ENCODE peak calls at places on chromosome 21, in nine cellular contexts. H, W, B, S, P, V, F, U and A are unnamed samples.

GRCh38 chr21:41666641-41667051 is 100.2 kb downstream of the RIPK4 start:
- DNase-seq in W (no peak), P (no peak), H (no peak), V (no peak), B (no peak), S (no peak), U (no peak), F (no peak), A (no peak)

GRCh38 chr21:42113926-42114409 is 42.9 kb downstream of the UMODL1 start:
- DNase-seq in B (no peak), W (peak; percentile 53), U (no peak), S (no peak), V (peak; percentile 17), P (no peak), H (no peak), F (no peak), A (no peak)

GRCh38 chr21:33286600-33287456 is 20.7 kb downstream of the IL10RB start:
- DNase-seq in F (no peak), S (no peak), P (peak; percentile 67), U (no peak), V (no peak), H (no peak), B (peak; percentile 91), W (peak; percentile 40), A (no peak)

GRCh38 chr21:33587792-33588484 is 546 bp downstream of the DONSON start:
- DNase-seq in H (no peak), P (peak; percentile 43), B (peak; percentile 26), S (peak; percentile 61), W (peak; percentile 41), U (no peak), V (peak; percentile 54), F (peak; percentile 46), A (no peak)

GRCh38 chr21:36654341-36654740 is 44.6 kb upstream of the SIM2 start:
- DNase-seq in S (no peak), H (no peak), F (no peak), W (no peak), U (no peak), P (no peak), B (no peak), V (no peak), A (no peak)

GRCh38 chr21:19810779-19811178 is 1187.4 kb upstream of the NCAM2 start:
- DNase-seq in P (no peak), S (no peak), U (no peak), H (no peak), V (no peak), B (no peak), F (no peak), W (no peak), A (no peak)

GRCh38 chr21:31497939-31498338 is 153.9 kb upstream of the TIAM1 start:
- DNase-seq in V (no peak), H (no peak), W (no peak), P (no peak), U (no peak), S (no peak), F (no peak), B (no peak), A (no peak)

GRCh38 chr21:33040215-33040614 is 14.5 kb downstream of the OLIG2 start:
- DNase-seq in F (no peak), H (no peak), V (no peak), U (no peak), P (no peak), S (no peak), B (no peak), W (no peak), A (no peak)

DNA sequence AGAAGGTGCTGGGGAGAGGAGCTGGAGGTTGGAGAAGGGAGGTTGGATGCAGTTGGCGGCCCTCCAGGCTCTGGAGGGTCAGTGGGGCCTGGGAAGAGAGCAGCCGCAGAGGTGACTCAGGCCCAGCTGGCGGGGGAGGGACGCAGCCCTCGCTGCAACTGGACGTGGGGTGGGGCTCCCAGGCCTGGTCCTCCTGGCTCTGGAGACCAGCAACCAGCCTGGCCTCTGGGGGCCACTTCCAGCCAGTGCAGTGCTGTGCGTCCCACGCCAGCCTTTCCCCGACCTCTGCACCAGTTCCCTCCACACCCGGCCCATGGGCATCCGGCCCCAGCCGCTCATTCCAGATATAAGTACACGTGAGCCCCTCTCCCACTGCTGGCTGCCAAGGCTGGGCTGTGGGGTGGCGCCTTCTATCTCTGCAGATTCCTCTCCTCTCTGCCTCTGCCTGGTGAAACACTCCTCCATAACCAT is 38.0 kb upstream of the COL18A1 start:
- DNase-seq in U (no peak), H (no peak), S (no peak), V (no peak), B (peak; percentile 97), F (no peak), P (no peak), W (no peak), A (peak; percentile 57)
- TF ChIP-seq CTCF in U (no peak), H (no peak), S (no peak), V (no peak), B (peak; percentile 29), F (no peak), P (no peak), W (no peak), A (no peak)

DNA sequence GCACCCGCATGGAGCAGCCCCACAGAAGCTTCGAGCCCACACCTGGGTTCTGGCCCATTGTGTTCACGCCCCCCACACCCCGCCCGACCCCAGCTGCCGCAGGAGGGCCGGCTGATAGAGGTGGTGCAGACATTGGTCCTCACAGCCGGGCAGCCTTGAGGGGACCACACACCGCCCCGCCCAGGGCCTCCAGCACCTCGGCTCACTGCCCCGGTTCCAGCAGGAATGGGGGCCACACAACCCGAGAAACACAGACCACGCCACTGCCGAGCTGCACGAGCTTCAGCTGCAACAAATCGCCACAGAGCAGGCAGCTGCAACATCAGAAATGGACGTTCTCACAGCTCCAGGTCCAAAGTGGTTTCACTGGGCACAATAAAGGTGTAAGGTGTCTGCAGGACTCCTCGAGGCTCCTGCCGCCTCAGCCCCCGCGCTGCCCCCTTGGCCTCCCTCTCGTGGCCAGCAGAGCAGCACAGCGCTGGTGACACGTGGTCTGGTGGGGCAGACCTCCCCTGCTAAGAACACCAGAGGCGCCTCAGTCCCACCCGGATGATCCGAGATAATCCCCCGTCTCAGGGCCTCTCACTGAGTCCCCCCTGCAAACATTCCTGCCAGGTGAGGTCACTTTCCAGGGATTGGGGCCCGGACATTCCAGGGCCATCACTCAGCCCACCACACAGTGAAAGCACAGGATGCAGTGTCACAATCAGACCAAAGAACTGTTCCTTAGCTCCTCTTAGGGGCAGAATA is 62.3 kb upstream of the ADARB1 start:
- DNase-seq in W (peak; percentile 92), H (no peak), U (peak; percentile 80), S (no peak), P (peak; percentile 42), F (peak; percentile 74), V (peak; percentile 94), B (peak; percentile 91), A (no peak)
- TF ChIP-seq CTCF in W (no peak), H (no peak), U (peak; percentile 11), S (no peak), P (no peak), F (no peak), V (peak; percentile 62), B (no peak), A (no peak)

GRCh38 chr21:26887241-26887640 is 42.0 kb upstream of the ADAMTS1 start:
- DNase-seq in B (peak; percentile 35), V (no peak), H (no peak), P (peak; percentile 79), U (no peak), F (no peak), W (no peak), S (no peak), A (no peak)

GRCh38 chr21:26883768-26884167 is 38.6 kb upstream of the ADAMTS1 start:
- DNase-seq in F (no peak), W (no peak), S (no peak), U (no peak), B (no peak), V (no peak), P (peak; percentile 30), H (no peak), A (no peak)

GRCh38 chr21:26877015-26877414 is 31.8 kb upstream of the ADAMTS1 start:
- DNase-seq in H (no peak), F (no peak), U (no peak), P (no peak), V (no peak), B (no peak), W (no peak), S (no peak), A (no peak)

GRCh38 chr21:26884436-26884835 is 39.2 kb upstream of the ADAMTS1 start:
- DNase-seq in V (no peak), B (no peak), P (no peak), H (no peak), F (no peak), S (no peak), U (no peak), W (no peak), A (no peak)

DNA sequence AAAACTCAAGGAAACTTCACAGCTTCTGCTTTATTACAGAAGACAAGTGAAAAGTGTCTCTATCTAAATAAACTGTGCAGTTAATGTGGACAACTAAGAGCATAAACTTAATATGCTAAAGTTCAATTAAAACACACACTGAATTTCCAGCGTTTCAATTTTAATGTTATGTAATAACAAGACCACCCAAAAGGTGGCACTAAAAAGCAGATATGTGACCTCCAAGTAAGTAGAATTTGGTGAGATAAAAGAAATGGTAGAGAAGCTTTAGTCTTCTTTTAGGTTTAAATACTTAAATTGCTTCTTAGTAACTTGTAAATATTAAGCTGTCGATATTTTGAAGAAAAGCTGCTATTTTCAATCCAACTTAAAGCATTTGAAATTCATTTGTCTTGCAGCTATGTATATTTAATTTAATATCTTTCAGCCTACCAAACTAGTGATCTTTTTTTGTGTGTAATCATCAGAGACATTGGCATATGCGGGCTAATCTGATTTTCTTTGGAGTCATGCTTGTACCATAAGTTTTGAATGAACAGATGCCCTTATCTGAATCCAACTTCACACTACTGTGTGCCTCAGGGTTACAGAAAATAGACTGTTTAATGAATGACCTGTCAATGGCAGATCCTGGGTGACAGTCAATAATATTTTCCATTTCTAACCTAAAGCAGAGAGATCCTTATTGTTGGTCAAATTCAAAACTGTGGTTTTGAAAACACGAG is 36.5 kb upstream of the ADAMTS1 start:
- DNase-seq in S (peak; percentile 9), U (peak; percentile 1), V (no peak), B (peak; percentile 13), P (no peak), F (no peak), W (no peak), H (no peak), A (no peak)
- TF ChIP-seq CTCF in S (no peak), U (peak; percentile 24), V (peak; percentile 8), B (peak; percentile 38), P (no peak), F (peak; percentile 48), W (no peak), H (no peak), A (no peak)

DNA sequence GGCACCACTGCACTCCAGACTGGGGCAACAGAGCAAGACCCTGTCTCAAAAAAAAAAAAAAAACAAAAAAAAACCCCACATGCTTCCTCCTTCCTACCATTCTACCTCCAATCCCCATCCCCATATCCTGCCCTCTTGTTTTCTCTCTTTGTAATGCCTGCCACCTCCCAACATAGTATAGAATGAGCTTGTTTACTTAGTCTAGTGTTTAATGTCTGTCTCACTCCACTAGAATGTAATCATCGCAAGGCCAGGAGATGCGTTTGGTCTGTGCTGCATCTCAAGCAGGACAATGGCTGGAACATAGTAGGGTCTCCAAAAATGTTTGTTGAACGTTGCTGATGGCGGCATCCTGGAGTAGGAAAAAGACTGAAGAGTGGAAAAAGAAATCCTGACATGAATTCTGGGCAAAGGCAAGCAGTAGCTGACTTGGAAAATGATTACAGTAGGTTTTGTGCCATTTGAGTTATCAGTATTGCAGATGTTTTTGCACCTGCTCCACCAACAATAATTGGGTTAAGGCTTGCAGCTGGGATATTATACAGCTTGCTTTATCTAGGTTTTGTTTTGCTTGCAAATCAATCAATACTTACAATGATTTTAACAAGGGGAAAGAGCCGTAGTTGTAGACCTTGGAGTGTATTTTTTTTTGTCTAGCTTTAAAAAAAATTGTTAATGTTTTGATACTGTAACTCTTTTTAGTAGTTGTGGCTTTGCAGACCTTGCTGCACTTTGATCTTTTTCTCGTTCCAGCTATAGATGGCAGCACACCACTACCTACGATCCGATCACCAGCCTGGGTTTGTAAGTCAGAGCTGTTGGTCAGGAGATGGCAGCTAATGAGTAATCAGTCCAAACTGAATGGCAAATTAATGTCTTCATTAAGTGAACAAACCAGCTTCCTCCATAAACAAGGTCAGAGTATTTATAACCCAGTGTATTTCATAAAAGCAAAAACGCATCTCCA is 62.4 kb downstream of the BACH1 start:
- DNase-seq in H (no peak), V (peak; percentile 44), B (no peak), U (no peak), W (peak; percentile 9), S (no peak), P (no peak), F (no peak), A (no peak)
- TF ChIP-seq CTCF in H (peak; percentile 56), V (peak; percentile 22), B (no peak), U (peak; percentile 45), W (no peak), S (no peak), P (no peak), F (no peak), A (no peak)